ENCODE peak calls at places on chromosome 10, in six cellular contexts. N is GM23338, U is neural progenitor cell, V is MM.1S, Z is GM23248, R is hepatocyte. D is an unnamed sample.

GRCh38 chr10:5648494-5649457 is 17.6 kb downstream of the ASB13 start:
- DNase-seq in N (peak; percentile 49), U (no peak), V (no peak), Z (peak; percentile 13), R (no peak), D (no peak)

GRCh38 chr10:22321831-22322662 is 1.1 kb downstream of the BMI1 start:
- DNase-seq in N (peak; percentile 56), U (peak; percentile 70), V (no peak), Z (peak; percentile 59), R (peak; percentile 48), D (peak; percentile 20)

GRCh38 chr10:116417821-116418220 is 9.8 kb upstream of the PNLIPRP3 start:
- DNase-seq in N (no peak), U (no peak), V (no peak), Z (peak; percentile 36), R (no peak), D (no peak)

GRCh38 chr10:131775444-131775832 is 125.4 kb upstream of the PPP2R2D start:
- DNase-seq in N (no peak), U (peak; percentile 56), V (no peak), Z (no peak), R (no peak), D (no peak)

GRCh38 chr10:15370741-15371701 is at the start of gene FAM171A1:
- DNase-seq in N (peak; percentile 78), U (peak; percentile 91), V (peak; percentile 73), Z (peak; percentile 82), R (peak; percentile 89), D (no peak)

GRCh38 chr10:122301055-122301810 is 30.1 kb downstream of the BTBD16 start:
- DNase-seq in N (no peak), U (no peak), V (no peak), Z (peak; percentile 93), R (peak; percentile 44), D (no peak)

GRCh38 chr10:68359189-68359588 is 26.5 kb upstream of the PBLD start:
- DNase-seq in N (no peak), U (no peak), V (no peak), Z (no peak), R (no peak), D (no peak)

GRCh38 chr10:54587973-54588372 is 213.1 kb downstream of the PCDH15 start:
- DNase-seq in N (no peak), U (no peak), V (no peak), Z (no peak), R (no peak), D (no peak)

GRCh38 chr10:5534051-5534821 is 9.5 kb downstream of the CALML3 start:
- DNase-seq in N (no peak), U (no peak), V (no peak), Z (no peak), R (no peak), D (no peak)

GRCh38 chr10:83516788-83517187 is 622.5 kb upstream of the GHITM start:
- DNase-seq in N (no peak), U (no peak), V (no peak), Z (no peak), R (no peak), D (no peak)

DNA sequence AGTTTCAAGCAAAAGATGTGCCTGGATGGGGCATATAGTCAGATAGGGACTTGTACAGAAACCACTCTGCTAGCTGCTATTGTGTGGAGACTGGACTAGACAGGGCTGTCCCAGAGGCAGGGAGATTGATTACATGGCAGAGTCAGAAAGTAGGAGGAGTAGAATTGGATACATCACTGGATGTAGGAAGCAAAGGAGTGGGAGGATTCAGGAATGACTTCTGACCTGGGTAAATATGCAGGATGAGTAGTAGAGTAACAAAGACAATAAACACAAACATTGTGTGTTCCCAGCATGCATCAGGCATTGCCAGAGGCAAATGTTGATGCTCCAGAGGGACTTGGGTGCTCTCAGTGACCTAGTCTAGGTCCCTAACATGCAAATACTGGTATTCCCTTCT is 30.9 kb upstream of the MAT1A start:
- DNase-seq in N (no peak), U (no peak), V (no peak), Z (no peak), R (no peak), D (no peak)
- H3K27ac ChIP-seq in N (no peak overlapping the region), U (no peak overlapping the region), V (no peak overlapping the region), Z (no peak overlapping the region), R (no peak overlapping the region), D (no peak overlapping the region)

GRCh38 chr10:112811741-112812551 is 138.1 kb upstream of the TCF7L2 start:
- DNase-seq in N (peak; percentile 91), U (peak; percentile 54), V (no peak), Z (peak; percentile 94), R (peak; percentile 75), D (no peak)
- TF ChIP-seq EZH2phosphoT487 in N (no peak), U (no peak), V (no peak), Z (no peak), R (no peak), D (no peak)

GRCh38 chr10:123536176-123536845 is 129.8 kb upstream of the GPR26 start:
- DNase-seq in N (no peak), U (no peak), V (no peak), Z (no peak), R (no peak), D (no peak)

GRCh38 chr10:123535386-123535785 is 130.8 kb upstream of the GPR26 start:
- DNase-seq in N (no peak), U (no peak), V (no peak), Z (no peak), R (no peak), D (no peak)

GRCh38 chr10:123537188-123537961 is 128.8 kb upstream of the GPR26 start:
- DNase-seq in N (no peak), U (no peak), V (peak; percentile 69), Z (no peak), R (no peak), D (peak; percentile 72)

GRCh38 chr10:123538401-123539320 is 127.5 kb upstream of the GPR26 start:
- DNase-seq in N (peak; percentile 56), U (no peak), V (no peak), Z (no peak), R (no peak), D (no peak)
- H3K27ac ChIP-seq in N (peak overlapping the region; percentile 83), U (no peak overlapping the region), V (peak overlapping the region; percentile 80), Z (no peak overlapping the region), R (no peak overlapping the region), D (peak overlapping the region; percentile 77)

GRCh38 chr10:71243756-71244637 is 31.6 kb downstream of the UNC5B start:
- DNase-seq in N (no peak), U (no peak), V (no peak), Z (peak; percentile 85), R (no peak), D (no peak)

GRCh38 chr10:71244638-71245419 is 32.5 kb downstream of the UNC5B start:
- DNase-seq in N (no peak), U (no peak), V (no peak), Z (peak; percentile 87), R (peak; percentile 66), D (no peak)

GRCh38 chr10:71247306-71247705 is 34.9 kb downstream of the UNC5B start:
- DNase-seq in N (no peak), U (no peak), V (no peak), Z (no peak), R (no peak), D (no peak)

GRCh38 chr10:71246591-71247143 is 34.3 kb downstream of the UNC5B start:
- DNase-seq in N (no peak), U (no peak), V (no peak), Z (no peak), R (peak; percentile 83), D (no peak)

DNA sequence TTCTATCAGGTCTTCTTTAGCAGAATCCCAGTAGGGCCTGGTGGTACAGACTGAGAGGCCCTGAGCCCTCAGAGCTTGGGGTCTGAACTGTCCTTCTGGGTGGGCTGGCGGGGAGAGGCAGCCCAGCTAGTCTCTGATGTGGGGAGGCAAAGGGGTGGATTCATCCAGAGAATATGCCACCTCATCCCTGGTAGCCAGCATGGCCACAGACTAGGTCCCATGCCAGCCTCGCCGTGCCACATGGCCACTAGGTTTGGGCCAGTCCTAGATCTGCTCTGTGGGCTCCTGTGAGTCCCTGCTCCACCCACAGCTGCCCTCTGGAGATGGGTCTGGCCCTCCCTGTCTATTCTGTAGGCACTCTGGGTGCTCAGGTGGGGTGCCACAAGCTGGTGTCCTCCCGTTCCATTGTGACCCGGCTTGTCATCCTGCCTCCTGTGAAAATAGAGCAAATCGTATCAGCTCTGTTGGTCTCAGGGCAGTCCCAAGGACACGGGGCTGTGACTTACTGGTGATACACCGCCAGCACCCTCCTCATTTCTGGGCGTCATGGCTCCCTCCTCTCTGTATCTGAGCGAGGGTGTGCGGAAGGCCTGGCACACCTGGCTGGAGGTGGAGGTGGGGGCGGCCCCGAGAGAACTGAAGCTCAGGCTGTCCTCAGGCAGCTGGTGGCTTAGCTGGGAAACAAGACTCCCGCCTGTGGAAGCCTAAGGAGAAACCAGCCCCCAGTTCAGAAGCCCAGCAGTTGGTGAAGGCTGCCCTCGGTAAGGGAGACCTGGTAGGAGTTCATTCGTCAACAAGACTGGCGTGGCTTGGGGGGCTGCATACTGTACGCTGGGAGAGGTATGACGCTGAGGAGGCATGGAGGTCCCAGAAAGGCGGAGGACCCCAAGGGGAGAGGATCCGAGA is 33.3 kb downstream of the UNC5B start:
- DNase-seq in N (no peak), U (no peak), V (no peak), Z (no peak), R (no peak), D (no peak)
- TF ChIP-seq EZH2phosphoT487 in N (no peak), U (no peak), V (no peak), Z (no peak), R (no peak), D (no peak)

GRCh38 chr10:72388062-72388461 is 33.3 kb upstream of the DNAJB12 start:
- DNase-seq in N (no peak), U (no peak), V (no peak), Z (no peak), R (no peak), D (no peak)

GRCh38 chr10:72390785-72391184 is 36.1 kb upstream of the DNAJB12 start:
- DNase-seq in N (no peak), U (no peak), V (no peak), Z (no peak), R (no peak), D (no peak)

GRCh38 chr10:72389022-72389421 is 34.3 kb upstream of the DNAJB12 start:
- DNase-seq in N (no peak), U (no peak), V (no peak), Z (no peak), R (no peak), D (no peak)

GRCh38 chr10:72387187-72387586 is 32.5 kb upstream of the DNAJB12 start:
- DNase-seq in N (no peak), U (no peak), V (no peak), Z (no peak), R (no peak), D (no peak)

GRCh38 chr10:72385724-72386123 is 31.0 kb upstream of the DNAJB12 start:
- DNase-seq in N (no peak), U (no peak), V (no peak), Z (no peak), R (no peak), D (no peak)
- H3K27ac ChIP-seq in N (no peak overlapping the region), U (no peak overlapping the region), V (no peak overlapping the region), Z (no peak overlapping the region), R (no peak overlapping the region), D (no peak overlapping the region)

DNA sequence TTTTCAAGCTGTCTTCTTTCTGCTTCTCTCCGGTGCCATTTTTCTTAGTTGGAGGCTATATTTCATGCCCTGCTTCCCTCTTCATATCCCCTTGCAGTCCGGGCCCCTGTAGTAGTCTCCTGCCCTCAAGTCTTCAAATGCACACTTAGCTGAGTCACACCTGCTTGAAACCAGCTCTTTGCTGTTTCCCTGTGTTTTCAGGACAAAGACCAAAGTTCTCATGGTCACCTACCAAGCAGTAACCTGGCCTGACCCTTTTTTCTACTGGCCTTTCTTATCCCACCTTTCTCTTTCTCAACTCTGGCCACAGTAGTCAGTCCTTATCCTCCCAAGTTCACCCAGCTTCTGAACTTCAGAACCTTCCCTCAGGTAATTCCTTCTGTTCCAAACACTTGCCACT is 28.5 kb downstream of the GLUD1 start:
- DNase-seq in N (no peak), U (no peak), V (no peak), Z (no peak), R (peak; percentile 22), D (no peak)
- TF ChIP-seq EZH2phosphoT487 in N (no peak), U (no peak), V (no peak), Z (no peak), R (no peak), D (no peak)

D was measured in OCI-LY7.